ENCODE peak calls at places on chromosomes 3 and 15, in seven cellular contexts. One of them, this sample, is unnamed.

GRCh38 chr3:151210676-151211381 is 7.8 kb upstream of the GPR171 start:
- DNase-seq in HFF-Myc: no peak
- DNase-seq in brain microvascular endothelial cell: no peak
- DNase-seq in fibroblast of pulmonary artery: peak
- DNase-seq in SJSA1: no peak
- DNase-seq in aorta: no peak
- DNase-seq in thoracic aorta: no peak
- DNase-seq in this sample: no peak

GRCh38 chr3:135809038-135809437 is 156.5 kb upstream of the PPP2R3A start:
- DNase-seq in fibroblast of pulmonary artery: no peak
- DNase-seq in brain microvascular endothelial cell: no peak
- DNase-seq in aorta: no peak
- DNase-seq in thoracic aorta: no peak
- DNase-seq in SJSA1: no peak
- DNase-seq in HFF-Myc: no peak
- DNase-seq in this sample: no peak

GRCh38 chr15:25416693-25417092 is 22.1 kb downstream of the UBE3A start:
- DNase-seq in fibroblast of pulmonary artery: no peak
- DNase-seq in HFF-Myc: no peak
- DNase-seq in brain microvascular endothelial cell: no peak
- DNase-seq in SJSA1: no peak
- DNase-seq in thoracic aorta: no peak
- DNase-seq in aorta: no peak
- DNase-seq in this sample: no peak

GRCh38 chr15:70763950-70764730 is 782 bp upstream of the UACA start:
- DNase-seq in HFF-Myc: no peak
- DNase-seq in fibroblast of pulmonary artery: no peak
- DNase-seq in aorta: no peak
- DNase-seq in brain microvascular endothelial cell: no peak
- DNase-seq in thoracic aorta: no peak
- DNase-seq in SJSA1: no peak
- DNase-seq in this sample: no peak

GRCh38 chr3:66381621-66382020 is 119.2 kb downstream of the LRIG1 start:
- DNase-seq in HFF-Myc: no peak
- DNase-seq in fibroblast of pulmonary artery: no peak
- DNase-seq in SJSA1: no peak
- DNase-seq in brain microvascular endothelial cell: no peak
- DNase-seq in aorta: no peak
- DNase-seq in thoracic aorta: no peak
- DNase-seq in this sample: no peak

GRCh38 chr15:60871731-60872130 is 357.4 kb downstream of the RORA start:
- DNase-seq in thoracic aorta: no peak
- DNase-seq in SJSA1: no peak
- DNase-seq in brain microvascular endothelial cell: no peak
- DNase-seq in HFF-Myc: no peak
- DNase-seq in fibroblast of pulmonary artery: peak
- DNase-seq in aorta: no peak
- DNase-seq in this sample: no peak

GRCh38 chr3:177453087-177453844 is 256.0 kb upstream of the TBL1XR1 start:
- DNase-seq in SJSA1: no peak
- DNase-seq in brain microvascular endothelial cell: no peak
- DNase-seq in thoracic aorta: no peak
- DNase-seq in HFF-Myc: no peak
- DNase-seq in fibroblast of pulmonary artery: no peak
- DNase-seq in aorta: no peak
- DNase-seq in this sample: no peak

GRCh38 chr3:62777130-62777529 is 98.1 kb downstream of the CADPS start:
- DNase-seq in thoracic aorta: no peak
- DNase-seq in HFF-Myc: no peak
- DNase-seq in brain microvascular endothelial cell: no peak
- DNase-seq in fibroblast of pulmonary artery: no peak
- DNase-seq in aorta: no peak
- DNase-seq in SJSA1: no peak
- DNase-seq in this sample: no peak

GRCh38 chr15:36577082-36577481 is 2.3 kb upstream of the CDIN1 start:
- DNase-seq in fibroblast of pulmonary artery: no peak
- DNase-seq in SJSA1: no peak
- DNase-seq in brain microvascular endothelial cell: no peak
- DNase-seq in HFF-Myc: no peak
- DNase-seq in thoracic aorta: no peak
- DNase-seq in aorta: no peak
- DNase-seq in this sample: no peak

GRCh38 chr15:31341501-31342195 is 15.0 kb downstream of the KLF13 start:
- DNase-seq in SJSA1: no peak
- DNase-seq in HFF-Myc: no peak
- DNase-seq in aorta: no peak
- DNase-seq in thoracic aorta: no peak
- DNase-seq in fibroblast of pulmonary artery: no peak
- DNase-seq in brain microvascular endothelial cell: no peak
- DNase-seq in this sample: no peak

GRCh38 chr3:49465269-49466034 is 4.6 kb upstream of the DAG1 start:
- DNase-seq in fibroblast of pulmonary artery: peak
- DNase-seq in SJSA1: no peak
- DNase-seq in HFF-Myc: no peak
- DNase-seq in thoracic aorta: no peak
- DNase-seq in aorta: no peak
- DNase-seq in brain microvascular endothelial cell: no peak
- DNase-seq in this sample: no peak

GRCh38 chr15:45521596-45522167 is 873 bp downstream of the SLC30A4 start:
- DNase-seq in brain microvascular endothelial cell: no peak
- DNase-seq in aorta: no peak
- DNase-seq in thoracic aorta: no peak
- DNase-seq in fibroblast of pulmonary artery: peak
- DNase-seq in SJSA1: no peak
- DNase-seq in HFF-Myc: no peak
- DNase-seq in this sample: no peak

GRCh38 chr3:11457126-11457525 is 184.9 kb downstream of the ATG7 start:
- DNase-seq in SJSA1: no peak
- DNase-seq in thoracic aorta: no peak
- DNase-seq in HFF-Myc: no peak
- DNase-seq in brain microvascular endothelial cell: no peak
- DNase-seq in aorta: no peak
- DNase-seq in fibroblast of pulmonary artery: no peak
- DNase-seq in this sample: no peak

GRCh38 chr15:71060983-71061382 is 54.3 kb upstream of the THSD4 start:
- DNase-seq in fibroblast of pulmonary artery: no peak
- DNase-seq in SJSA1: no peak
- DNase-seq in brain microvascular endothelial cell: no peak
- DNase-seq in HFF-Myc: no peak
- DNase-seq in thoracic aorta: no peak
- DNase-seq in aorta: no peak
- DNase-seq in this sample: no peak

GRCh38 chr15:66085128-66085527 is 168.4 kb downstream of the MEGF11 start:
- DNase-seq in aorta: no peak
- DNase-seq in fibroblast of pulmonary artery: no peak
- DNase-seq in SJSA1: no peak
- DNase-seq in HFF-Myc: no peak
- DNase-seq in thoracic aorta: no peak
- DNase-seq in brain microvascular endothelial cell: no peak
- DNase-seq in this sample: no peak

GRCh38 chr3:114418107-114418506 is 124.3 kb downstream of the TIGIT start:
- DNase-seq in SJSA1: no peak
- DNase-seq in HFF-Myc: no peak
- DNase-seq in aorta: no peak
- DNase-seq in fibroblast of pulmonary artery: no peak
- DNase-seq in thoracic aorta: no peak
- DNase-seq in brain microvascular endothelial cell: no peak
- DNase-seq in this sample: no peak

GRCh38 chr15:72306211-72306785 is 13.7 kb downstream of the CELF6 start:
- DNase-seq in fibroblast of pulmonary artery: peak
- DNase-seq in aorta: peak
- DNase-seq in HFF-Myc: no peak
- DNase-seq in SJSA1: no peak
- DNase-seq in brain microvascular endothelial cell: peak
- DNase-seq in thoracic aorta: no peak
- DNase-seq in this sample: no peak

GRCh38 chr3:152556731-152557254 is 278.1 kb upstream of the P2RY1 start:
- DNase-seq in aorta: no peak
- DNase-seq in HFF-Myc: no peak
- DNase-seq in thoracic aorta: no peak
- DNase-seq in SJSA1: no peak
- DNase-seq in brain microvascular endothelial cell: peak
- DNase-seq in fibroblast of pulmonary artery: peak
- DNase-seq in this sample: peak

DNA sequence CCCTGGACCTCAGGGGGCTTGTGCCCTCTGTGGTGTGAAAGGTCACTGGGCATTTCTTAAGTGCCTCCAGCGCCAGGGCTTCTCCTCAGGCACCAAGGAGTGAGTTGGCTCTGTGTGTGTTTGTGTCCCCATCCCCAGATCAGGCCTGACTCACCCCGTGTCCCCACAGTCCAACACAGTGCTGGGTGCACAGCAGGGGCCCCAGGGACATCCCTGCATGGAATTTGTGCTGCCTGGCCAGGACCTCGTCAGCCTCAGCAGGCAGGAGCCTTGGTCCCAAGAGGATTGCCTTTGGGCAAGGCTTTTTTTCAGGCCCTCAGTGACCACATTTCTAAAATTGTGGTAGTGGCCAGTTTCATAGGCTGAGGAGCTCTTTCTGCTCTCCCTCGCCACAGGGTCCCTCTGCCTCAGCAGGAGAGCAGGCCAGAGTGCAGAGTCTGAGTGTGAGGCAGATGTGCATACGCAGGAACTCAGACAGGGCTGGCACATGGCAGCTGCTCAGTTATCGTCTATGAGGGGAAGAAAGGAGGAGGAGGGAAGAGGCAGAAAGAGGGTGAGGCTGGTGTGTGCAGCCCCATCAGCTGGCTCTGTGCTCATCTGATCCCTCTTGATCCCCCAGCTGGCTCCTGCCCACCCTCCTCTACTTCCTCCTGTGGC is 215.6 kb downstream of the RPLP1 start:
- DNase-seq in SJSA1: no peak
- DNase-seq in aorta: peak
- DNase-seq in HFF-Myc: no peak
- DNase-seq in thoracic aorta: no peak
- DNase-seq in fibroblast of pulmonary artery: no peak
- DNase-seq in brain microvascular endothelial cell: no peak
- DNase-seq in this sample: no peak
- H3K4me3 ChIP-seq in SJSA1: no peak
- H3K4me3 ChIP-seq in aorta: no peak
- H3K4me3 ChIP-seq in HFF-Myc: no peak
- H3K4me3 ChIP-seq in thoracic aorta: no peak
- H3K4me3 ChIP-seq in fibroblast of pulmonary artery: no peak
- H3K4me3 ChIP-seq in brain microvascular endothelial cell: no peak
- H3K4me3 ChIP-seq in this sample: no peak

GRCh38 chr15:67832031-67832551 is 6.8 kb downstream of the SKOR1 start:
- DNase-seq in brain microvascular endothelial cell: no peak
- DNase-seq in SJSA1: no peak
- DNase-seq in fibroblast of pulmonary artery: peak
- DNase-seq in thoracic aorta: no peak
- DNase-seq in HFF-Myc: no peak
- DNase-seq in aorta: no peak
- DNase-seq in this sample: no peak

GRCh38 chr15:67834593-67835348 is 5.1 kb downstream of the RNU6-1 start:
- DNase-seq in SJSA1: no peak
- DNase-seq in HFF-Myc: no peak
- DNase-seq in fibroblast of pulmonary artery: no peak
- DNase-seq in brain microvascular endothelial cell: no peak
- DNase-seq in aorta: no peak
- DNase-seq in thoracic aorta: no peak
- DNase-seq in this sample: no peak

GRCh38 chr15:67832965-67833503 is 6.8 kb downstream of the RNU6-1 start:
- DNase-seq in thoracic aorta: no peak
- DNase-seq in fibroblast of pulmonary artery: no peak
- DNase-seq in aorta: no peak
- DNase-seq in HFF-Myc: no peak
- DNase-seq in SJSA1: no peak
- DNase-seq in brain microvascular endothelial cell: no peak
- DNase-seq in this sample: no peak

GRCh38 chr15:67834249-67834592 is 5.6 kb downstream of the RNU6-1 start:
- DNase-seq in HFF-Myc: no peak
- DNase-seq in thoracic aorta: no peak
- DNase-seq in aorta: no peak
- DNase-seq in brain microvascular endothelial cell: no peak
- DNase-seq in SJSA1: no peak
- DNase-seq in fibroblast of pulmonary artery: no peak
- DNase-seq in this sample: no peak

GRCh38 chr15:67833504-67834248 is 6.2 kb downstream of the RNU6-1 start:
- DNase-seq in HFF-Myc: no peak
- DNase-seq in SJSA1: no peak
- DNase-seq in brain microvascular endothelial cell: no peak
- DNase-seq in thoracic aorta: no peak
- DNase-seq in aorta: no peak
- DNase-seq in fibroblast of pulmonary artery: peak
- DNase-seq in this sample: no peak
- H3K4me3 ChIP-seq in HFF-Myc: no peak
- H3K4me3 ChIP-seq in SJSA1: peak
- H3K4me3 ChIP-seq in brain microvascular endothelial cell: peak
- H3K4me3 ChIP-seq in thoracic aorta: peak
- H3K4me3 ChIP-seq in aorta: no peak
- H3K4me3 ChIP-seq in fibroblast of pulmonary artery: peak
- H3K4me3 ChIP-seq in this sample: peak

DNA sequence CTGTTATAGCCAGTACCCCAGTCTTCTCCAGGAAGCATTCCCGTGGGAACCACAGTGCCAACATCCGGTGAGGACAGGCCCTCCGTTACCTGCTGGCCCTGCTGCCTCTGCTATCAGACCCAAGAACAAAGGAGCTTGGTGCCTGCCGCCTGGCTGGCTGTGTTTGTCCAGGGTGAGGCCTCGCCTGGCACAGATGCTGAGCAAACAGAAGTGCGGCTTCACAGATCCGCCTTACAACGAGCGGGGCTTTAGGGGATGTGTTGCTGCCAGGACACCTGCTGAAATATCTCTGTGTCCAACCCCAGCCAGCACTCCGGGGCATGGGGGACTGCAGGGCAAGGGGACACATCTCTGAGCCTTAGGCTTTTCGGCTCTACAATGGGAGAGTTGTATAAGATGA is 2.2 kb upstream of the EPHB3 start:
- DNase-seq in thoracic aorta: no peak
- DNase-seq in brain microvascular endothelial cell: no peak
- DNase-seq in SJSA1: no peak
- DNase-seq in HFF-Myc: no peak
- DNase-seq in aorta: no peak
- DNase-seq in fibroblast of pulmonary artery: no peak
- DNase-seq in this sample: no peak
- H3K4me3 ChIP-seq in thoracic aorta: no peak
- H3K4me3 ChIP-seq in brain microvascular endothelial cell: no peak
- H3K4me3 ChIP-seq in SJSA1: no peak
- H3K4me3 ChIP-seq in HFF-Myc: no peak
- H3K4me3 ChIP-seq in aorta: no peak
- H3K4me3 ChIP-seq in fibroblast of pulmonary artery: no peak
- H3K4me3 ChIP-seq in this sample: no peak

DNA sequence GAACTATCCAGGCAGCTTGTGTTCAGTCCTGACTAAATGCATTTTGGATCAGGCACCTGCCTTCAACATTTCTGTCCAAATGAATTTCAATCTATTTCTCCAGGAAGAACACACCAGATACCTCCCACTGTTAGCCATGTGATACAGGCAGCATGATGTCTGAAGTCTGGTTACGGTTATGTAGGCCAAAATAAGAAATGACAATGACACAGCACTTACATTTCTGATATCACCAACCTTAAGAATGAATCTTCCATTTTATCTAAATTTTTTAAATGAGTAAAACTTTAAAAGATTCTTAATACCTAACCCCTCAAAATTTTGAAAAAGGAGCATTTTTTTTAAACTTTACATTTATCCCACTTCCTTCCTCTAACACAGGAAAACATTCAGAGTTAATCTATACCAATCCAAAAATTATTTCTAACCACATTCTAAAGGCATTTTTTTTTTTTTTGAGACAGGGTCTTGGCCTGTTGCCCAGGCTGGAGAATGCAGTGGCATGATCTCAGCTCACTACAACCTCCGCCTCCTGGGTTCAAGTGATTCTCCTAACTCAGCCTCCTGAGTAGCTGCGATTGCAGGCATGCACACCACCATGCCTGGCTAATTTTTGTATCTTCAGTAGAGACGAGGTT is at the start of gene MAP4:
- DNase-seq in brain microvascular endothelial cell: peak
- DNase-seq in SJSA1: no peak
- DNase-seq in aorta: no peak
- DNase-seq in HFF-Myc: no peak
- DNase-seq in fibroblast of pulmonary artery: peak
- DNase-seq in thoracic aorta: no peak
- DNase-seq in this sample: no peak
- H3K4me3 ChIP-seq in brain microvascular endothelial cell: no peak
- H3K4me3 ChIP-seq in SJSA1: no peak
- H3K4me3 ChIP-seq in aorta: no peak
- H3K4me3 ChIP-seq in HFF-Myc: no peak
- H3K4me3 ChIP-seq in fibroblast of pulmonary artery: no peak
- H3K4me3 ChIP-seq in thoracic aorta: peak
- H3K4me3 ChIP-seq in this sample: no peak